ENCODE peak calls at places on chromosomes 16 and 17, in nine cellular contexts. O is caudate nucleus, I is neural progenitor cell, M is K562, D is cardiac muscle cell, T is left lung, J is AG04450, V is HCT116, N is fibroblast of lung. U is an unnamed sample.

GRCh38 chr17:35245196-35245486 is 2.3 kb downstream of the SLFN5 start:
- DNase-seq in O (no peak), I (no peak), M (no peak), D (peak), T (no peak), J (peak), V (peak), N (peak), U (no peak)

GRCh38 chr16:67928561-67929364 is 2.9 kb downstream of the CTRL start:
- DNase-seq in O (peak), I (peak), M (peak), D (peak), T (peak), J (no peak), V (peak), N (peak), U (no peak)

GRCh38 chr17:12282056-12282455 is 261.4 kb downstream of the MAP2K4 start:
- DNase-seq in O (no peak), I (no peak), M (no peak), D (no peak), T (no peak), J (peak), V (no peak), N (peak), U (no peak)

GRCh38 chr17:30343741-30344140 is 9.9 kb upstream of the TMIGD1 start:
- DNase-seq in O (no peak), I (no peak), M (no peak), D (no peak), T (no peak), J (no peak), V (no peak), N (no peak), U (no peak)

GRCh38 chr16:80803341-80804060 is 897 bp downstream of the CDYL2 start:
- DNase-seq in O (no peak), I (peak), M (peak), D (peak), T (peak), J (no peak), V (no peak), N (peak), U (no peak)

GRCh38 chr17:21815352-21816063 is 123.2 kb downstream of the KCNJ18 start:
- DNase-seq in O (no peak), I (no peak), M (no peak), D (no peak), T (no peak), J (no peak), V (no peak), N (no peak), U (no peak)

GRCh38 chr16:1791943-1792812 is 1.3 kb downstream of the IGFALS start:
- DNase-seq in O (no peak), I (no peak), M (no peak), D (no peak), T (peak), J (no peak), V (no peak), N (no peak), U (no peak)

GRCh38 chr16:71258371-71258770 is 27.8 kb upstream of the HYDIN start:
- DNase-seq in O (no peak), I (no peak), M (no peak), D (no peak), T (no peak), J (no peak), V (no peak), N (no peak), U (no peak)

GRCh38 chr16:4094138-4094773 is 22.0 kb downstream of the ADCY9 start:
- DNase-seq in O (no peak), I (peak), M (no peak), D (no peak), T (peak), J (no peak), V (no peak), N (no peak), U (no peak)

GRCh38 chr16:2196162-2196980 is at the start of gene CASKIN1:
- DNase-seq in O (no peak), I (peak), M (peak), D (peak), T (no peak), J (no peak), V (no peak), N (peak), U (no peak)

GRCh38 chr16:69193860-69194259 is 6.9 kb downstream of the SNTB2 start:
- DNase-seq in O (no peak), I (no peak), M (no peak), D (no peak), T (no peak), J (no peak), V (no peak), N (peak), U (no peak)

GRCh38 chr16:12330977-12331376 is 354.4 kb downstream of the SNX29 start:
- DNase-seq in O (no peak), I (no peak), M (no peak), D (no peak), T (no peak), J (no peak), V (no peak), N (no peak), U (no peak)

GRCh38 chr17:1126327-1126726 is 53.5 kb downstream of the ABR start:
- DNase-seq in O (no peak), I (no peak), M (no peak), D (no peak), T (no peak), J (no peak), V (no peak), N (no peak), U (no peak)

GRCh38 chr16:89094252-89094901 is 725 bp downstream of the ACSF3 start:
- DNase-seq in O (no peak), I (peak), M (no peak), D (no peak), T (no peak), J (no peak), V (no peak), N (peak), U (no peak)

GRCh38 chr17:33241390-33241789 is 51.7 kb downstream of the ASIC2 start:
- DNase-seq in O (no peak), I (no peak), M (no peak), D (peak), T (no peak), J (no peak), V (no peak), N (peak), U (no peak)

GRCh38 chr17:80035687-80035936 is at the start of gene TBC1D16:
- DNase-seq in O (no peak), I (no peak), M (no peak), D (no peak), T (no peak), J (no peak), V (no peak), N (no peak), U (no peak)

GRCh38 chr17:80034977-80035686 is 540 bp downstream of the TBC1D16 start:
- DNase-seq in O (no peak), I (peak), M (no peak), D (peak), T (peak), J (no peak), V (no peak), N (peak), U (no peak)

GRCh38 chr17:80033840-80034239 is 1.8 kb downstream of the TBC1D16 start:
- DNase-seq in O (no peak), I (no peak), M (no peak), D (no peak), T (no peak), J (no peak), V (no peak), N (no peak), U (no peak)

GRCh38 chr17:80035937-80036714 is at the start of gene CCDC40:
- DNase-seq in O (peak), I (peak), M (peak), D (peak), T (peak), J (no peak), V (peak), N (peak), U (peak)

GRCh38 chr17:80034654-80034976 is 1.1 kb downstream of the TBC1D16 start:
- DNase-seq in O (no peak), I (no peak), M (no peak), D (no peak), T (no peak), J (no peak), V (no peak), N (no peak), U (no peak)
- H3K27ac ChIP-seq in O (no peak), I (no peak), M (no peak), D (no peak), T (peak), J (peak), V (no peak), N (peak), U (no peak)

GRCh38 chr17:58514795-58515157 is 338 bp upstream of the MTMR4 start:
- DNase-seq in O (no peak), I (no peak), M (no peak), D (no peak), T (no peak), J (no peak), V (no peak), N (no peak), U (no peak)
- H3K27ac ChIP-seq in O (peak), I (no peak), M (peak), D (peak), T (peak), J (peak), V (no peak), N (no peak), U (peak)

GRCh38 chr16:21610766-21611165 is 11.4 kb downstream of the METTL9 start:
- DNase-seq in O (no peak), I (no peak), M (no peak), D (no peak), T (no peak), J (no peak), V (no peak), N (no peak), U (no peak)

GRCh38 chr16:21611546-21612384 is 12.4 kb downstream of the METTL9 start:
- DNase-seq in O (peak), I (peak), M (peak), D (peak), T (no peak), J (no peak), V (no peak), N (no peak), U (no peak)

GRCh38 chr16:21610006-21610544 is 10.7 kb downstream of the METTL9 start:
- DNase-seq in O (no peak), I (no peak), M (no peak), D (no peak), T (no peak), J (no peak), V (no peak), N (no peak), U (no peak)

GRCh38 chr16:21613361-21613760 is 14.0 kb downstream of the METTL9 start:
- DNase-seq in O (no peak), I (no peak), M (no peak), D (no peak), T (no peak), J (no peak), V (no peak), N (no peak), U (no peak)

GRCh38 chr16:21611178-21611545 is 11.8 kb downstream of the METTL9 start:
- DNase-seq in O (no peak), I (no peak), M (no peak), D (peak), T (no peak), J (no peak), V (no peak), N (no peak), U (no peak)
- H3K27ac ChIP-seq in O (no peak), I (peak), M (no peak), D (no peak), T (no peak), J (no peak), V (no peak), N (no peak), U (no peak)

DNA sequence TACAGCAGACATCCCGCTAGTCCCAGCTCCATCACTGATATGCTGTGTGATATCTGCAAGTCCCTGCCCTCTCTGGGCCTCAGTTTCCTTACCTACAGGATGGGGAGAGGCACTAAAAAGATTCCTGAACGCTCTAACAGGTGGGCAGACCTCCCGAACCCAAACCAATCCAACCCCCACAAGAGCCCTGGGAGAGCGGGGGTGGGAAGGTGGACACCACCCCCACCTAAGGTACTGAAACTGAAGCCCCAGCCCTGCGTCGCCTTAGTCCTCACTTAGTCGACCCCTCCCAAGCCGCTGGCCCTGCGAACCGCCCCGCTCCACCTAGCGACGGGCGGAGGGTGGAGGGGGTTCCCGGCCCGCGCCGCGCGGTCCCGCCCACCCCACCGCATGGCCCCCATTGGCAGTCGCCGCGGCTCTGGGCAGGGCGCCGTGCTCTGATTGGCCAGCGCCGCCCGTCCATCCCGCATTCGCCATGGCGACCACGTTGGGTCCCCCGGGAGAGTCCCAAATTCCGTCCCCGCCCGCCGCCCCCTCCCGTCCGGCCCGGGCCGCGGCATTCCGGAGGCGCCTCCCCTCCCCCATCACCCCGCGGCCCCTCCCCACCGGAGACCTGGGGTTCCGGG is 578 bp downstream of the CCDC102A start:
- DNase-seq in O (peak), I (peak), M (peak), D (peak), T (peak), J (peak), V (peak), N (peak), U (peak)
- H3K27ac ChIP-seq in O (peak), I (peak), M (peak), D (peak), T (peak), J (no peak), V (peak), N (peak), U (peak)

DNA sequence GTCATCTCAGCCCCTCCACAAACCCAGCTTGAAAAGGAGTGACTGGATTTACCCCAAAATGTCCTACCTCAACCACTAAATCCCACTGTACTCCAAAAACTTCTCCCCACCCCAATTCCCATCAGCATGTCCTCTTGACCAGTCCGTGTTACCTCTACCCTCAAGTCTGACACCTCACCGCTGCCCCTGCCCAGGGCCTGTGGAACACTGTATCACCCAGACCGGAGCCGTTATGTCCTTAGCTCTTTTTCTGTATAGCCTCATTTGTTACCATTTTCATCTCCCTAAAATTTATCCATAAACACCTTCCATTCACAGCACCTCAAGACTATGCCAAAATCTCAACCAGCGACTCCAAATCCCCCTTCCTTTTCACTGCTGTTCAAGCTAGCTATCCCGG is 2.4 kb downstream of the PHF23 start:
- DNase-seq in O (no peak), I (no peak), M (no peak), D (no peak), T (no peak), J (no peak), V (no peak), N (no peak), U (no peak)
- H3K27ac ChIP-seq in O (peak), I (peak), M (peak), D (peak), T (no peak), J (no peak), V (peak), N (no peak), U (peak)

U was measured in thoracic aorta.